ENCODE peak calls at places on chromosomes 12 and 14, in seven cellular contexts. Q is dorsolateral prefrontal cortex, M is fibroblast of pulmonary artery, V is ovary, L is progenitor cell of endocrine pancreas, D is endothelial cell, W is nephron progenitor cell. H is an unnamed sample.
A peak's percentile ranks its signal among the peaks of the same experiment; 100 is the strongest.

GRCh38 chr12:57214398-57214781 is 2.2 kb upstream of the NXPH4 start:
- DNase-seq in Q (peak; percentile 59), M (peak; percentile 61), V (peak; percentile 72), L (peak; percentile 55), D (peak; percentile 71), W (peak; percentile 81), H (peak; percentile 68)

GRCh38 chr14:70708717-70709570 is 67.2 kb downstream of the TTC9 start:
- DNase-seq in Q (no peak), M (no peak), V (no peak), L (no peak), D (no peak), W (no peak), H (no peak)

GRCh38 chr14:37035401-37035800 is 137.0 kb downstream of the SLC25A21 start:
- DNase-seq in Q (no peak), M (no peak), V (no peak), L (no peak), D (no peak), W (no peak), H (no peak)

GRCh38 chr12:25592725-25593495 is 39.8 kb upstream of the LMNTD1 start:
- DNase-seq in Q (no peak), M (no peak), V (no peak), L (no peak), D (no peak), W (no peak), H (no peak)

GRCh38 chr14:104805326-104805678 is 4.4 kb downstream of the ZBTB42 start:
- DNase-seq in Q (no peak), M (peak; percentile 88), V (no peak), L (no peak), D (no peak), W (no peak), H (no peak)

GRCh38 chr12:65905941-65906471 is 81.7 kb downstream of the HMGA2 start:
- DNase-seq in Q (no peak), M (no peak), V (no peak), L (no peak), D (no peak), W (no peak), H (no peak)

GRCh38 chr12:121866331-121866730 is 7.7 kb upstream of the HPD start:
- DNase-seq in Q (no peak), M (no peak), V (no peak), L (no peak), D (no peak), W (no peak), H (no peak)

GRCh38 chr12:93591137-93591868 is 18.8 kb downstream of the SOCS2 start:
- DNase-seq in Q (peak; percentile 58), M (peak; percentile 84), V (peak; percentile 65), L (peak; percentile 23), D (peak; percentile 20), W (peak; percentile 55), H (peak; percentile 78)

GRCh38 chr14:91202234-91202974 is 42.1 kb downstream of the GPR68 start:
- DNase-seq in Q (no peak), M (peak; percentile 65), V (no peak), L (no peak), D (peak; percentile 60), W (no peak), H (no peak)

GRCh38 chr14:104881369-104881979 is 16.4 kb downstream of the CEP170B start:
- DNase-seq in Q (no peak), M (no peak), V (no peak), L (no peak), D (peak; percentile 3), W (no peak), H (no peak)

GRCh38 chr12:98399532-98399931 is 115.9 kb upstream of the TMPO start:
- DNase-seq in Q (no peak), M (peak; percentile 86), V (no peak), L (no peak), D (no peak), W (peak; percentile 12), H (no peak)

GRCh38 chr12:119318811-119319210 is 15.7 kb upstream of the CCDC60 start:
- DNase-seq in Q (no peak), M (no peak), V (no peak), L (no peak), D (no peak), W (no peak), H (no peak)

GRCh38 chr12:72272731-72273498 is 745 bp downstream of the TRHDE start:
- DNase-seq in Q (no peak), M (peak; percentile 4), V (peak; percentile 30), L (peak; percentile 21), D (peak; percentile 24), W (peak; percentile 50), H (peak; percentile 19)

GRCh38 chr12:77115471-77115870 is 50.1 kb upstream of the E2F7 start:
- DNase-seq in Q (no peak), M (no peak), V (no peak), L (no peak), D (no peak), W (no peak), H (no peak)

GRCh38 chr12:98998697-98999299 is 353.7 kb downstream of the APAF1 start:
- DNase-seq in Q (no peak), M (peak; percentile 65), V (no peak), L (no peak), D (no peak), W (peak; percentile 7), H (no peak)

GRCh38 chr14:85088231-85088630 is 441.7 kb upstream of the FLRT2 start:
- DNase-seq in Q (no peak), M (peak; percentile 17), V (no peak), L (no peak), D (no peak), W (no peak), H (no peak)

GRCh38 chr12:71303199-71303598 is 136.4 kb upstream of the LGR5 start:
- DNase-seq in Q (no peak), M (no peak), V (no peak), L (no peak), D (no peak), W (no peak), H (no peak)

GRCh38 chr14:96847451-96847850 is 50.3 kb downstream of the VRK1 start:
- DNase-seq in Q (no peak), M (no peak), V (no peak), L (no peak), D (no peak), W (no peak), H (no peak)

GRCh38 chr14:104794099-104794498 is 1.4 kb downstream of the AKT1 start:
- DNase-seq in Q (no peak), M (peak; percentile 67), V (no peak), L (peak; percentile 34), D (no peak), W (peak; percentile 69), H (no peak)

GRCh38 chr12:123598522-123598921 is 3.4 kb upstream of the DDX55 start:
- DNase-seq in Q (no peak), M (no peak), V (no peak), L (no peak), D (no peak), W (no peak), H (no peak)

GRCh38 chr14:34053666-34054065 is 102.8 kb upstream of the EGLN3 start:
- DNase-seq in Q (no peak), M (peak; percentile 85), V (peak; percentile 66), L (no peak), D (peak; percentile 11), W (no peak), H (peak; percentile 81)
- TF ChIP-seq CTCF in Q (no peak), M (peak; percentile 43), V (no peak), L (no peak), D (no peak), W (no peak), H (peak; percentile 45)

GRCh38 chr12:23424685-23425084 is 524.8 kb downstream of the SOX5 start:
- DNase-seq in Q (no peak), M (no peak), V (no peak), L (no peak), D (no peak), W (no peak), H (no peak)

GRCh38 chr12:23423796-23424195 is 525.7 kb downstream of the SOX5 start:
- DNase-seq in Q (no peak), M (no peak), V (no peak), L (no peak), D (no peak), W (no peak), H (no peak)

GRCh38 chr12:23428758-23429157 is 520.7 kb downstream of the SOX5 start:
- DNase-seq in Q (no peak), M (no peak), V (no peak), L (no peak), D (no peak), W (no peak), H (no peak)

GRCh38 chr12:23423097-23423687 is 526.3 kb downstream of the SOX5 start:
- DNase-seq in Q (no peak), M (no peak), V (no peak), L (no peak), D (no peak), W (no peak), H (no peak)

GRCh38 chr12:23426328-23426727 is 523.1 kb downstream of the SOX5 start:
- DNase-seq in Q (no peak), M (no peak), V (no peak), L (no peak), D (no peak), W (no peak), H (no peak)
- TF ChIP-seq CTCF in Q (no peak), M (no peak), V (no peak), L (no peak), D (no peak), W (no peak), H (no peak)

GRCh38 chr12:110906088-110906487 is 14.3 kb downstream of the MYL2 start:
- DNase-seq in Q (no peak), M (no peak), V (no peak), L (no peak), D (no peak), W (no peak), H (no peak)
- TF ChIP-seq CTCF in Q (no peak), M (no peak), V (no peak), L (no peak), D (no peak), W (no peak), H (no peak)

DNA sequence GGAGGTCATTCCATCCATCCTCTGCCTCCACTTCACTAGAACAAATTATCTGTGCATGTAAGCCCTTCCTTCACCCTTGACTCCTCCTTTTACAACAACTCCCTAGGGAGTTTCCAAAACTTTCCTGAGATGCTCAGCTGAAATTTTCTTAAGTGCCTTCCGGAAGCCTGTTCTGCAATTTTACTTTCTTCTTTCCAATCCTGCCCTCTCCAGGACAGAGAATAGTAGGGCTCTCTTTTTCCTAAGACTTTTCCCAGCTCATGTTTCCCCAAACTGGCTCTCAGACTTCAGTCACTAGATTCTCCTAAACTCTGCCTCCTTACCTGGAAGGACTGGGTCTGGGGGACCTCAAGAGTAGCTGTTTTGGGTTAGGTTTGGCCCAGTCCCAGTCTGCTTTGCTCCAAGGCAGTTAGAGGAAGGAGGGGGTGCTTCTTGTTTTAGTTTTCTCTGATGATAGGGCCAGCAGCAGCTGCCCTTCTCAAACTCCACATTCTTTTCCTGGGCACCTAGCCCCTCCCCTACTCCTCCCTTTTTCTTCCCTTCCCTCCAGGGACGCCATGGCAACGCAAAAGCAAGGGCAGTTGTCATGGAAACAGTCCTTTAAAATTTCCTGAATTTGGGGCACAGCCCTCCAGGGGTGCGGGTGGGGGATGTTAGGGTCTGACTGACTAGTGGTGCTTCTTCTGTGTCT is 17.1 kb downstream of the PPP1R1A start:
- DNase-seq in Q (no peak), M (no peak), V (no peak), L (no peak), D (no peak), W (no peak), H (no peak)
- TF ChIP-seq CTCF in Q (no peak), M (no peak), V (no peak), L (no peak), D (no peak), W (no peak), H (no peak)

H was measured in uterus.